ENCODE peak calls at places on chromosomes 4 and X, in seven cellular contexts. Q, R, L, P, J, I and F are unnamed samples.

GRCh38 chr4:174521800-174522182 is 497 bp downstream of the HPGD start:
- DNase-seq in R (no peak), P (no peak), Q (no peak), I (no peak), L (peak; percentile 54), J (no peak), F (no peak)

GRCh38 chr4:84378983-84379382 is 120.1 kb downstream of the NKX6-1 start:
- DNase-seq in P (no peak), L (no peak), I (no peak), R (no peak), J (no peak), Q (no peak), F (no peak)

GRCh38 chrX:40448793-40449192 is 132.0 kb upstream of the ATP6AP2 start:
- DNase-seq in R (no peak), P (no peak), L (no peak), I (no peak), J (no peak), Q (no peak), F (no peak)

GRCh38 chr4:2802618-2803531 is 10.0 kb downstream of the SH3BP2 start:
- DNase-seq in I (no peak), J (no peak), L (no peak), P (no peak), R (no peak), Q (no peak), F (no peak)

GRCh38 chr4:101865501-101866062 is 75.1 kb downstream of the BANK1 start:
- DNase-seq in R (peak; percentile 5), P (no peak), L (no peak), I (no peak), Q (no peak), J (no peak), F (peak; percentile 3)

GRCh38 chr4:147610666-147611065 is 6.5 kb upstream of the TMEM184C start:
- DNase-seq in I (no peak), Q (no peak), J (no peak), L (no peak), P (no peak), R (no peak), F (no peak)

GRCh38 chr4:110613710-110614109 is 9.2 kb downstream of the PITX2 start:
- DNase-seq in L (no peak), J (no peak), P (no peak), I (no peak), R (no peak), Q (no peak), F (no peak)

GRCh38 chr4:127856485-127857447 is 23.9 kb upstream of the PLK4 start:
- DNase-seq in Q (no peak), L (no peak), I (no peak), R (no peak), J (peak; percentile 55), P (no peak), F (no peak)

GRCh38 chr4:149910604-149911367 is 95.1 kb upstream of the IQCM start:
- DNase-seq in L (no peak), R (no peak), J (no peak), I (no peak), Q (no peak), P (no peak), F (no peak)

GRCh38 chr4:128718793-128719192 is 90.7 kb upstream of the JADE1 start:
- DNase-seq in P (no peak), I (no peak), J (peak; percentile 29), R (no peak), Q (no peak), L (no peak), F (no peak)

GRCh38 chr4:10728016-10728415 is 43.4 kb upstream of the CLNK start:
- DNase-seq in L (no peak), Q (no peak), R (no peak), J (no peak), I (no peak), P (no peak), F (no peak)

GRCh38 chr4:11149612-11150259 is 279.0 kb downstream of the HS3ST1 start:
- DNase-seq in Q (no peak), L (no peak), P (no peak), I (no peak), R (no peak), J (no peak), F (no peak)

GRCh38 chrX:9767375-9767774 is 1.7 kb upstream of the GPR143 start:
- DNase-seq in Q (no peak), J (no peak), R (no peak), P (no peak), L (no peak), I (no peak), F (no peak)

GRCh38 chr4:3111461-3111860 is 37.0 kb downstream of the HTT start:
- DNase-seq in P (no peak), Q (no peak), J (no peak), L (no peak), I (no peak), R (no peak), F (peak; percentile 29)

GRCh38 chr4:5632571-5632970 is 75.8 kb downstream of the EVC2 start:
- DNase-seq in L (no peak), I (no peak), Q (no peak), R (no peak), P (no peak), J (no peak), F (no peak)

GRCh38 chr4:14428125-14428524 is 574.2 kb upstream of the CPEB2 start:
- DNase-seq in J (no peak), P (no peak), I (no peak), R (no peak), Q (no peak), L (no peak), F (no peak)

GRCh38 chrX:30880058-30880457 is 9.0 kb downstream of the TAB3 start:
- DNase-seq in P (no peak), L (no peak), Q (no peak), J (no peak), I (no peak), R (no peak), F (no peak)

GRCh38 chr4:169774466-169775445 is 17.0 kb upstream of the HPF1 start:
- DNase-seq in I (no peak), J (no peak), P (peak; percentile 10), R (no peak), Q (peak; percentile 23), L (no peak), F (no peak)

GRCh38 chr4:39527296-39528055 is at the start of gene UGDH:
- DNase-seq in R (peak; percentile 98), L (peak; percentile 97), J (peak; percentile 98), P (peak; percentile 86), I (peak; percentile 97), Q (peak; percentile 87), F (peak; percentile 97)

GRCh38 chr4:51885371-51885770 is 42.4 kb downstream of the DCUN1D4 start:
- DNase-seq in I (no peak), R (no peak), L (no peak), P (no peak), Q (no peak), J (no peak), F (no peak)

GRCh38 chrX:142663330-142664095 is 362.2 kb upstream of the SPANXN4 start:
- DNase-seq in J (no peak), P (no peak), L (no peak), I (no peak), R (no peak), Q (no peak), F (no peak)

GRCh38 chr4:40672528-40673522 is 43.2 kb upstream of the RBM47 start:
- DNase-seq in R (peak; percentile 49), J (peak; percentile 93), P (peak; percentile 2), Q (no peak), I (no peak), L (no peak), F (peak; percentile 35)

GRCh38 chr4:143403551-143403816 is 66.8 kb downstream of the GAB1 start:
- DNase-seq in R (no peak), P (no peak), I (no peak), J (no peak), L (no peak), Q (no peak), F (no peak)

GRCh38 chr4:77586953-77587383 is 18.7 kb upstream of the CXCL13 start:
- DNase-seq in R (no peak), Q (no peak), J (no peak), L (no peak), P (peak; percentile 28), I (no peak), F (no peak)

GRCh38 chr4:121308328-121308663 is 72.5 kb downstream of the QRFPR start:
- DNase-seq in L (no peak), R (peak; percentile 12), Q (no peak), I (no peak), P (no peak), J (no peak), F (no peak)

GRCh38 chr4:23934915-23935314 is 45.1 kb upstream of the PPARGC1A start:
- DNase-seq in Q (no peak), J (peak; percentile 73), P (no peak), R (peak; percentile 77), I (no peak), L (peak; percentile 75), F (peak; percentile 91)